ENCODE peak calls at places on chromosomes 4 and X, in five cellular contexts. E, V, J, H and L are unnamed samples.

GRCh38 chr4:47907247-47907646 is 7.1 kb downstream of the NFXL1 start:
- DNase-seq in E (no peak), V (no peak), J (no peak), H (no peak), L (no peak)

GRCh38 chr4:61273237-61273636 is 73.1 kb downstream of the ADGRL3 start:
- DNase-seq in E (no peak), V (peak; percentile 17), J (no peak), H (no peak), L (no peak)

GRCh38 chrX:126770179-126770578 is 49.4 kb upstream of the PRR32 start:
- DNase-seq in E (peak; percentile 11), V (no peak), J (peak; percentile 74), H (no peak), L (no peak)

GRCh38 chr4:575281-576141 is 584 bp downstream of the TMEM271 start:
- DNase-seq in E (no peak), V (peak; percentile 46), J (no peak), H (peak; percentile 39), L (no peak)

GRCh38 chr4:188218392-188218791 is 79.2 kb downstream of the TRIML1 start:
- DNase-seq in E (no peak), V (no peak), J (no peak), H (no peak), L (no peak)

GRCh38 chrX:147920161-147920666 is 8.5 kb downstream of the FMR1 start:
- DNase-seq in E (no peak), V (no peak), J (no peak), H (no peak), L (no peak)

GRCh38 chrX:50483283-50483682 is 12.7 kb upstream of the DGKK start:
- DNase-seq in E (no peak), V (no peak), J (no peak), H (no peak), L (no peak)

GRCh38 chr4:127782025-127782274 is 172 bp upstream of the HSPA4L start:
- DNase-seq in E (peak; percentile 81), V (peak; percentile 90), J (peak; percentile 89), H (peak; percentile 80), L (no peak)

GRCh38 chr4:31645211-31645610 is 925.0 kb downstream of the PCDH7 start:
- DNase-seq in E (no peak), V (no peak), J (no peak), H (no peak), L (no peak)

GRCh38 chr4:26235500-26235899 is 85.3 kb upstream of the RBPJ start:
- DNase-seq in E (no peak), V (peak; percentile 41), J (no peak), H (peak; percentile 36), L (no peak)

GRCh38 chrX:54045563-54046228 is 1.4 kb upstream of the PHF8 start:
- DNase-seq in E (no peak), V (no peak), J (no peak), H (no peak), L (no peak)

GRCh38 chr4:136811496-136812077 is 720.7 kb downstream of the PCDH18 start:
- DNase-seq in E (no peak), V (no peak), J (no peak), H (no peak), L (no peak)

GRCh38 chr4:128574706-128575105 is 234.8 kb upstream of the JADE1 start:
- DNase-seq in E (no peak), V (peak; percentile 61), J (peak; percentile 97), H (peak; percentile 81), L (no peak)

GRCh38 chr4:146076081-146076480 is 99.4 kb upstream of the LSM6 start:
- DNase-seq in E (no peak), V (no peak), J (no peak), H (no peak), L (no peak)

GRCh38 chrX:102672876-102673275 is 21.6 kb downstream of the GPRASP1 start:
- DNase-seq in E (no peak), V (no peak), J (no peak), H (no peak), L (no peak)

GRCh38 chrX:48958635-48959094 is 1.3 kb upstream of the OTUD5 start:
- DNase-seq in E (peak; percentile 35), V (peak; percentile 45), J (peak; percentile 55), H (no peak), L (peak; percentile 92)

GRCh38 chr4:152771736-152772533 is 7.6 kb downstream of the TIGD4 start:
- DNase-seq in E (no peak), V (no peak), J (no peak), H (no peak), L (no peak)

GRCh38 chr4:84994280-84994679 is 27.8 kb upstream of the WDFY3 start:
- DNase-seq in E (no peak), V (no peak), J (no peak), H (no peak), L (no peak)

GRCh38 chr4:183354213-183354612 is 32.0 kb upstream of the CLDN24 start:
- DNase-seq in E (no peak), V (no peak), J (no peak), H (no peak), L (no peak)

GRCh38 chrX:119145241-119145653 is 17.6 kb upstream of the KIAA1210 start:
- DNase-seq in E (peak; percentile 23), V (no peak), J (peak; percentile 63), H (no peak), L (no peak)

GRCh38 chr4:121377065-121377464 is 3.8 kb downstream of the QRFPR start:
- DNase-seq in E (no peak), V (no peak), J (no peak), H (no peak), L (no peak)

GRCh38 chrX:138031715-138032114 is 465.8 kb downstream of the ZIC3 start:
- DNase-seq in E (no peak), V (no peak), J (no peak), H (no peak), L (no peak)

GRCh38 chr4:147548251-147548650 is 67.4 kb downstream of the EDNRA start:
- DNase-seq in E (no peak), V (no peak), J (no peak), H (no peak), L (no peak)

GRCh38 chr4:6592804-6593563 is 18.0 kb downstream of the MAN2B2 start:
- DNase-seq in E (no peak), V (no peak), J (no peak), H (no peak), L (no peak)

GRCh38 chrX:20863649-20864048 is 510.6 kb upstream of the CNKSR2 start:
- DNase-seq in E (no peak), V (no peak), J (no peak), H (no peak), L (no peak)

GRCh38 chr4:48340276-48340904 is 939 bp upstream of the SLAIN2 start:
- DNase-seq in E (no peak), V (no peak), J (peak; percentile 53), H (no peak), L (no peak)

GRCh38 chr4:154779362-154779947 is 1.6 kb upstream of the RBM46 start:
- DNase-seq in E (no peak), V (no peak), J (peak; percentile 47), H (no peak), L (no peak)

GRCh38 chr4:26204911-26205368 is 115.9 kb upstream of the RBPJ start:
- DNase-seq in E (no peak), V (peak; percentile 60), J (no peak), H (no peak), L (no peak)

GRCh38 chrX:57445046-57445445 is 146.8 kb upstream of the ZXDB start:
- DNase-seq in E (no peak), V (no peak), J (no peak), H (no peak), L (no peak)

DNA sequence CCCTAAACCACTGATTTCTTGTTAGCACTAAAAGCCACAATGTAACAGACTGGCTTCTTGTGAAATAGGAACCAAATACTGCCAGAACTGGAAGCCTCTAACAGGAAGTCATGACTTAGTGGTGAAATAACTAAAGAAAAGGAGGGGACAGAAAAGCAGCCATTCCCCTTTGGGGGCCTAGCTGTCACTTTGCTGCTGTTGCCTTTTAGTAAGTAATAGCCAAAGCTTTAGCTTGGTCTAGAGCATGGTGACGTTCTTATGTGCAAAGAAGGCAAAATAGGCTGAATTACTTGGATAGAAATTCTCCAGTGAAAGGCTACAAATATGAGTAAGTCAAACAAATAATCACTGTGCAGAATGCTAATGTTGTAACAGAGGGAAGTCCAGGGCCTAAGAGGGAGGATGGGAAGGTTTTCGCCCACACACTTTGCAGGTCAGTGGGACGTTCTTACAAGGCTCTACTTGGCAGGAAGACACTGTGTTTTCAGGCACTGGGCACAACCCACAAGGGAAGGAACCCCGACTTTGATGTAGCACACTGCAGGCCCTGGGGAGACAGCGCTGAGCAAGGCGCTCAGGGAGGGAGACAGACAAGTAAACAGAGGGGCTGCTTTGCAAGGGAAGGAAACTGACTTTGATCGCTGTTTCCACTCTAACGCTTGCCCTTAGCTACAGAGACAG is 16.6 kb downstream of the GAB3 start:
- DNase-seq in E (no peak), V (peak; percentile 40), J (no peak), H (peak; percentile 49), L (no peak)
- H3K27ac ChIP-seq in E (no peak overlapping the region), V (peak overlapping the region; percentile 91), J (no peak overlapping the region), H (peak overlapping the region; percentile 91), L (peak overlapping the region; percentile 85)

GRCh38 chr4:20196476-20196875 is 55.2 kb upstream of the SLIT2 start:
- DNase-seq in E (no peak), V (no peak), J (no peak), H (no peak), L (no peak)

GRCh38 chr4:20194079-20195013 is 57.4 kb upstream of the SLIT2 start:
- DNase-seq in E (no peak), V (no peak), J (no peak), H (no peak), L (no peak)

GRCh38 chr4:20195071-20195885 is 56.4 kb upstream of the SLIT2 start:
- DNase-seq in E (no peak), V (no peak), J (no peak), H (no peak), L (no peak)

GRCh38 chr4:20193522-20193902 is 58.2 kb upstream of the SLIT2 start:
- DNase-seq in E (no peak), V (no peak), J (no peak), H (no peak), L (no peak)

GRCh38 chr4:20192754-20193521 is 58.8 kb upstream of the SLIT2 start:
- DNase-seq in E (peak; percentile 2), V (no peak), J (no peak), H (no peak), L (no peak)
- H3K9me3 ChIP-seq in E (no peaks in the 10 kb centered on the region), V (no peaks in the 10 kb centered on the region), J (no peaks in the 10 kb centered on the region), H (peaks cover 3% of the 10 kb centered on the region), L (no peaks in the 10 kb centered on the region)

DNA sequence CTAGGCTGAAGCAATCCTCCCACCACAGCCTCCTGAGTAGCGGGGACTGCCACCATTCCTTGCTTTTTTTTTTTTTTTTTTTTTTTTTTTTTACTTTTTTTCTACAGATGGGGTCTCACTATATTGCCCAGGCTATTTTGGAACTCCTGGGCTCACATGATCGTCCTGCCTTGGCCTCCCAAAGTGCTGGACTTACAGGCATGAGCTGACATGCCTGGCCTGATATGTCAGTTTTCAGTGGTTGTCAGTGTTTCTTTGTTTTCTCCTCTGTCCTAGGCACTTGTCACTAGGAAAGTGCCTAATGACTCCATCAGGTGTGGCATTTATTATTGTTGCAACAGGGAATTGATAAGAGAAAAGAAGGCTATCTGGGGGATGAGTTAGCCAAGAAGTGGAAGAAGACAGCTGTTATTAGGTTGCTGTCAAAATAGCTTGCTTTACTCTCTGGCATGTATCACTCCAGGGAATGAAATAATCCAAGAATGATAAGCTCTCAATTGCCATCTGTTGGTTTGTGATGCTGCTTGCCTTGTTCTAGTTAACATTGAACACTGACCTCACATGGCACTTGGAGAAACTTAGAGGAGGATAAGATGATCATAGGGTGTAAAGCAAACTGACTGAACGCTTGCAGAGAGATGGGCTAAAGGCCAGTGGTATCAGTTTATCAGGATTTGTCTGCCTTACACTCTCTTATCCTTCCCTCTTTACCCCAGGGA is 41.8 kb downstream of the TMEM164 start:
- DNase-seq in E (no peak), V (no peak), J (no peak), H (no peak), L (no peak)
- H3K27ac ChIP-seq in E (no peak overlapping the region), V (peak overlapping the region; percentile 80), J (no peak overlapping the region), H (no peak overlapping the region), L (no peak overlapping the region)

GRCh38 chr4:110091426-110091825 is 107.0 kb downstream of the ELOVL6 start:
- DNase-seq in E (no peak), V (no peak), J (no peak), H (no peak), L (no peak)
- H3K9me3 ChIP-seq in E (no peaks in the 10 kb centered on the region), V (no peaks in the 10 kb centered on the region), J (no peaks in the 10 kb centered on the region), H (no peaks in the 10 kb centered on the region), L (no peaks in the 10 kb centered on the region)